ENCODE peak calls at places on chromosomes 13 and 19, in ten cellular contexts. One of them, this sample, is unnamed.

GRCh38 chr19:38303517-38304351 is at the start of gene C19orf33:
- DNase-seq in cardiac muscle cell: no peak
- DNase-seq in spleen: no peak
- DNase-seq in heart left ventricle: peak; percentile 78
- DNase-seq in endothelial cell of umbilical vein: no peak
- DNase-seq in fibroblast of lung: no peak
- DNase-seq in AG10803: no peak
- DNase-seq in GM20000: no peak
- DNase-seq in BE2C: no peak
- DNase-seq in pancreas: no peak
- DNase-seq in this sample: peak; percentile 93

GRCh38 chr13:99119686-99120085 is 81.0 kb upstream of the UBAC2 start:
- DNase-seq in spleen: no peak
- DNase-seq in endothelial cell of umbilical vein: no peak
- DNase-seq in AG10803: no peak
- DNase-seq in pancreas: no peak
- DNase-seq in heart left ventricle: no peak
- DNase-seq in GM20000: no peak
- DNase-seq in BE2C: no peak
- DNase-seq in fibroblast of lung: no peak
- DNase-seq in cardiac muscle cell: no peak
- DNase-seq in this sample: no peak

GRCh38 chr19:44071824-44072542 is at the start of gene ZNF284:
- DNase-seq in heart left ventricle: peak; percentile 91
- DNase-seq in BE2C: peak; percentile 87
- DNase-seq in fibroblast of lung: peak; percentile 93
- DNase-seq in endothelial cell of umbilical vein: peak; percentile 91
- DNase-seq in GM20000: peak; percentile 87
- DNase-seq in pancreas: peak; percentile 86
- DNase-seq in cardiac muscle cell: peak; percentile 87
- DNase-seq in AG10803: peak; percentile 83
- DNase-seq in spleen: peak; percentile 93
- DNase-seq in this sample: peak; percentile 91

GRCh38 chr13:43838909-43839308 is 40.6 kb downstream of the CCDC122 start:
- DNase-seq in heart left ventricle: no peak
- DNase-seq in fibroblast of lung: peak; percentile 18
- DNase-seq in pancreas: no peak
- DNase-seq in cardiac muscle cell: no peak
- DNase-seq in endothelial cell of umbilical vein: no peak
- DNase-seq in GM20000: no peak
- DNase-seq in spleen: no peak
- DNase-seq in BE2C: no peak
- DNase-seq in AG10803: peak; percentile 92
- DNase-seq in this sample: no peak

GRCh38 chr13:51804295-51805172 is 571 bp upstream of the DHRS12 start:
- DNase-seq in heart left ventricle: peak; percentile 50
- DNase-seq in GM20000: no peak
- DNase-seq in fibroblast of lung: peak; percentile 14
- DNase-seq in BE2C: no peak
- DNase-seq in spleen: peak; percentile 83
- DNase-seq in pancreas: peak; percentile 48
- DNase-seq in AG10803: no peak
- DNase-seq in cardiac muscle cell: no peak
- DNase-seq in endothelial cell of umbilical vein: no peak
- DNase-seq in this sample: peak; percentile 53

GRCh38 chr19:33720691-33721682 is 75.7 kb upstream of the KCTD15 start:
- DNase-seq in heart left ventricle: no peak
- DNase-seq in spleen: peak; percentile 42
- DNase-seq in pancreas: no peak
- DNase-seq in cardiac muscle cell: no peak
- DNase-seq in AG10803: no peak
- DNase-seq in fibroblast of lung: no peak
- DNase-seq in endothelial cell of umbilical vein: no peak
- DNase-seq in GM20000: no peak
- DNase-seq in BE2C: peak; percentile 49
- DNase-seq in this sample: no peak

GRCh38 chr13:24224232-24224680 is 63.7 kb downstream of the SPATA13 start:
- DNase-seq in GM20000: no peak
- DNase-seq in fibroblast of lung: no peak
- DNase-seq in endothelial cell of umbilical vein: no peak
- DNase-seq in pancreas: no peak
- DNase-seq in AG10803: no peak
- DNase-seq in spleen: no peak
- DNase-seq in BE2C: no peak
- DNase-seq in cardiac muscle cell: no peak
- DNase-seq in heart left ventricle: no peak
- DNase-seq in this sample: no peak

GRCh38 chr13:34076319-34076718 is 258.4 kb downstream of the RFC3 start:
- DNase-seq in pancreas: no peak
- DNase-seq in cardiac muscle cell: no peak
- DNase-seq in fibroblast of lung: no peak
- DNase-seq in endothelial cell of umbilical vein: no peak
- DNase-seq in GM20000: no peak
- DNase-seq in heart left ventricle: no peak
- DNase-seq in AG10803: peak; percentile 49
- DNase-seq in spleen: no peak
- DNase-seq in BE2C: no peak
- DNase-seq in this sample: no peak

GRCh38 chr13:30585748-30586262 is 31.9 kb upstream of the USPL1 start:
- DNase-seq in cardiac muscle cell: no peak
- DNase-seq in pancreas: no peak
- DNase-seq in fibroblast of lung: peak; percentile 54
- DNase-seq in spleen: no peak
- DNase-seq in GM20000: no peak
- DNase-seq in endothelial cell of umbilical vein: no peak
- DNase-seq in heart left ventricle: no peak
- DNase-seq in BE2C: no peak
- DNase-seq in AG10803: peak; percentile 16
- DNase-seq in this sample: no peak

GRCh38 chr13:43300817-43301216 is 277.4 kb downstream of the DNAJC15 start:
- DNase-seq in fibroblast of lung: peak; percentile 69
- DNase-seq in GM20000: no peak
- DNase-seq in heart left ventricle: no peak
- DNase-seq in cardiac muscle cell: no peak
- DNase-seq in BE2C: no peak
- DNase-seq in endothelial cell of umbilical vein: peak; percentile 59
- DNase-seq in spleen: no peak
- DNase-seq in pancreas: no peak
- DNase-seq in AG10803: peak; percentile 98
- DNase-seq in this sample: no peak

GRCh38 chr19:4697304-4697703 is 26.3 kb downstream of the DPP9 start:
- DNase-seq in endothelial cell of umbilical vein: no peak
- DNase-seq in GM20000: no peak
- DNase-seq in pancreas: no peak
- DNase-seq in AG10803: no peak
- DNase-seq in heart left ventricle: no peak
- DNase-seq in fibroblast of lung: no peak
- DNase-seq in spleen: no peak
- DNase-seq in BE2C: no peak
- DNase-seq in cardiac muscle cell: no peak
- DNase-seq in this sample: no peak

GRCh38 chr13:79581870-79582315 is 100.9 kb downstream of the NDFIP2 start:
- DNase-seq in AG10803: peak; percentile 54
- DNase-seq in fibroblast of lung: peak; percentile 50
- DNase-seq in spleen: no peak
- DNase-seq in endothelial cell of umbilical vein: no peak
- DNase-seq in heart left ventricle: peak; percentile 60
- DNase-seq in cardiac muscle cell: no peak
- DNase-seq in GM20000: no peak
- DNase-seq in BE2C: peak; percentile 69
- DNase-seq in pancreas: no peak
- DNase-seq in this sample: no peak

GRCh38 chr13:101875717-101876393 is 423.4 kb downstream of the ITGBL1 start:
- DNase-seq in AG10803: peak; percentile 15
- DNase-seq in endothelial cell of umbilical vein: no peak
- DNase-seq in BE2C: no peak
- DNase-seq in fibroblast of lung: peak; percentile 77
- DNase-seq in heart left ventricle: no peak
- DNase-seq in spleen: no peak
- DNase-seq in pancreas: no peak
- DNase-seq in cardiac muscle cell: no peak
- DNase-seq in GM20000: no peak
- DNase-seq in this sample: no peak

DNA sequence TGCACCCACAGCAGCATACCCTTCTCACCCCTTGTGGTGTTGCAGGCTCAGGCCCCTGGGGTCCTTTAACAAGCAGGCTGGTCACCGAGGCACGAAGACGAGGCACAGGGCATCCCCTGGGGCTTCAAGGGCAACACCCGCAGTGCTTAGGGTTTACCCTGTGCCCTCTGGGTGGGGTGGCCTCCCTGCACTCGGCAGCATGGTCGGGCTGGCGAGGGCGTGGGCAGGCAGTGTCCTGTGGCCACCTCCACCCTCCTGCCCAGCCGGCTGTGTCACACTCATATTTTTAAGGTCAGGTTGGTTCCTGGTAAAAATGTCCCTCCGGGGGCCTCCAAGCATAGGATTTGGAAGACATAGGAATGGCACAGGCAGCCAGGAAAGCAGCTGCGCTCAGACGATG is 11.4 kb upstream of the ZNF135 start:
- DNase-seq in GM20000: no peak
- DNase-seq in fibroblast of lung: no peak
- DNase-seq in cardiac muscle cell: no peak
- DNase-seq in heart left ventricle: no peak
- DNase-seq in BE2C: no peak
- DNase-seq in pancreas: no peak
- DNase-seq in spleen: no peak
- DNase-seq in endothelial cell of umbilical vein: no peak
- DNase-seq in AG10803: no peak
- DNase-seq in this sample: no peak
- TF ChIP-seq CTCF in GM20000: no peak
- TF ChIP-seq CTCF in fibroblast of lung: no peak
- TF ChIP-seq CTCF in cardiac muscle cell: no peak
- TF ChIP-seq CTCF in heart left ventricle: no peak
- TF ChIP-seq CTCF in BE2C: no peak
- TF ChIP-seq CTCF in pancreas: no peak
- TF ChIP-seq CTCF in spleen: no peak
- TF ChIP-seq CTCF in endothelial cell of umbilical vein: no peak
- TF ChIP-seq CTCF in AG10803: no peak
- TF ChIP-seq CTCF in this sample: no peak

GRCh38 chr13:113489171-113489548 is 1.4 kb downstream of the DCUN1D2 start:
- DNase-seq in pancreas: no peak
- DNase-seq in AG10803: peak; percentile 28
- DNase-seq in GM20000: no peak
- DNase-seq in cardiac muscle cell: peak; percentile 16
- DNase-seq in BE2C: no peak
- DNase-seq in spleen: peak; percentile 73
- DNase-seq in heart left ventricle: no peak
- DNase-seq in endothelial cell of umbilical vein: no peak
- DNase-seq in fibroblast of lung: peak; percentile 29
- DNase-seq in this sample: no peak
- TF ChIP-seq CTCF in pancreas: no peak
- TF ChIP-seq CTCF in AG10803: no peak
- TF ChIP-seq CTCF in GM20000: no peak
- TF ChIP-seq CTCF in cardiac muscle cell: peak; percentile 7
- TF ChIP-seq CTCF in BE2C: no peak
- TF ChIP-seq CTCF in spleen: no peak
- TF ChIP-seq CTCF in heart left ventricle: no peak
- TF ChIP-seq CTCF in endothelial cell of umbilical vein: no peak
- TF ChIP-seq CTCF in fibroblast of lung: no peak
- TF ChIP-seq CTCF in this sample: no peak

GRCh38 chr19:42634409-42635232 is 39.9 kb upstream of the CEACAM8 start:
- DNase-seq in GM20000: peak; percentile 61
- DNase-seq in endothelial cell of umbilical vein: peak; percentile 2
- DNase-seq in AG10803: peak; percentile 25
- DNase-seq in cardiac muscle cell: no peak
- DNase-seq in pancreas: peak; percentile 35
- DNase-seq in fibroblast of lung: peak; percentile 9
- DNase-seq in spleen: no peak
- DNase-seq in BE2C: peak; percentile 42
- DNase-seq in heart left ventricle: no peak
- DNase-seq in this sample: peak; percentile 12
- TF ChIP-seq CTCF in GM20000: peak; percentile 50
- TF ChIP-seq CTCF in endothelial cell of umbilical vein: peak; percentile 49
- TF ChIP-seq CTCF in AG10803: peak; percentile 76
- TF ChIP-seq CTCF in cardiac muscle cell: peak; percentile 82
- TF ChIP-seq CTCF in pancreas: peak; percentile 42
- TF ChIP-seq CTCF in fibroblast of lung: peak; percentile 70
- TF ChIP-seq CTCF in spleen: peak; percentile 24
- TF ChIP-seq CTCF in BE2C: peak; percentile 81
- TF ChIP-seq CTCF in heart left ventricle: peak; percentile 50
- TF ChIP-seq CTCF in this sample: peak; percentile 47

DNA sequence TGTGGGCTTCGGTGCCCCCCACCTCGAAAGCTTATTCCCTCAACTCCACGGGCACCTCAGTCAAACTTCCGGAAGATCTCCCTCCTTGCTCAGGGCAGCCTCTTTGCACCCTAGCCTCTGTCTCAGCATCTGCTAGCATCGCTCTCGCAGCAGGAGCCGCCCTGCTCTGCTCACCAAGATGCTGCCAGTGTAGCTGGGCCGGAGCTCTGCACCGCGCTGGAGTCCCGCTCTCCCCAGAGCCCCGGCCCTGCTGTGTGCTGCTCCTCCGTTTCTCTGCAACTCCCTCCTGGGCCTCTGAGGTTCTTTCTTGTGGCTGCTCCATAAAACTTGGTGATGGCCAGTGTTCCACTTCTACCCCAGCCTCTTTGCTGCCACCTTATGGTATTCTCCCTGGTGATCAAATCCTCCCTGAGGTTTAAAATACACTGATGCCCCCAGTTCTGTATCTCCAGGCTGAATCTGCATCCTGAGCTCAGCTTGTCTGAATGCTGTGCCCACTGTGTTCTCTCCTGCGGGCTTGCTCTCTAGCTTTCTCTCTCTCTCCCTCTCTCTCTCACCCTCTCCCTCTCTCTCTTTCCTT is 198.0 kb downstream of the UQCRFS1 start:
- DNase-seq in heart left ventricle: no peak
- DNase-seq in fibroblast of lung: no peak
- DNase-seq in spleen: peak; percentile 68
- DNase-seq in cardiac muscle cell: no peak
- DNase-seq in BE2C: no peak
- DNase-seq in GM20000: no peak
- DNase-seq in AG10803: peak; percentile 25
- DNase-seq in endothelial cell of umbilical vein: no peak
- DNase-seq in pancreas: no peak
- DNase-seq in this sample: no peak
- TF ChIP-seq CTCF in heart left ventricle: no peak
- TF ChIP-seq CTCF in fibroblast of lung: no peak
- TF ChIP-seq CTCF in spleen: no peak
- TF ChIP-seq CTCF in cardiac muscle cell: no peak
- TF ChIP-seq CTCF in BE2C: no peak
- TF ChIP-seq CTCF in GM20000: no peak
- TF ChIP-seq CTCF in AG10803: peak; percentile 38
- TF ChIP-seq CTCF in endothelial cell of umbilical vein: no peak
- TF ChIP-seq CTCF in pancreas: no peak
- TF ChIP-seq CTCF in this sample: no peak

DNA sequence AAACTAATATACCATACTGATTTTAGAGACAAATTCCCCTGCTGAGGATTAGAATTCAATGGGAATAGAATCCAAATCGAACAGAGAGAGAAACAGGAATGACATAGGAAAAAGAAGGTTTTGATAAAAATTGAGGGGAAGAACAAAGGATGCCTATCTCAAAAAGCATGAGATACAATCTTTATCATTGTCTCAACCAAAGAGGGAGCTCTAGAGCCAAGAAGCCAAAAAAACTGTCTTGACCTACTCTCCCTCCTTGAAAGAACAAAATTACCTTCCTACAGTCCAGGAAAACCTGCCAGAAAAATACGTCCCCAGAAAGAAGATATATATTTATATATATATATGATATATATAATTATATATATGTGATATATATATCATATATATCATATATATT is 39.2 kb upstream of the MIR17HG start:
- DNase-seq in heart left ventricle: no peak
- DNase-seq in cardiac muscle cell: no peak
- DNase-seq in pancreas: no peak
- DNase-seq in spleen: no peak
- DNase-seq in endothelial cell of umbilical vein: no peak
- DNase-seq in AG10803: no peak
- DNase-seq in GM20000: peak; percentile 11
- DNase-seq in BE2C: no peak
- DNase-seq in fibroblast of lung: no peak
- DNase-seq in this sample: no peak
- TF ChIP-seq CTCF in heart left ventricle: no peak
- TF ChIP-seq CTCF in cardiac muscle cell: peak; percentile 17
- TF ChIP-seq CTCF in pancreas: no peak
- TF ChIP-seq CTCF in spleen: no peak
- TF ChIP-seq CTCF in endothelial cell of umbilical vein: peak; percentile 5
- TF ChIP-seq CTCF in AG10803: no peak
- TF ChIP-seq CTCF in GM20000: peak; percentile 27
- TF ChIP-seq CTCF in BE2C: no peak
- TF ChIP-seq CTCF in fibroblast of lung: no peak
- TF ChIP-seq CTCF in this sample: no peak